ENCODE peak calls at places on chromosomes 11 and 22, in eight cellular contexts. C is H1, B is DND-41, O is mesendoderm, U is GM23248, F is endodermal cell, E is SK-N-SH, R is PC-3. A is an unnamed sample. For H3K36me3, the result is how much of the 10 kb centered on the place peaks cover.

GRCh38 chr11:29449280-29450074 is 567.4 kb downstream of the KCNA4 start:
- DNase-seq in C (no peak), B (no peak), O (no peak), U (peak), F (no peak), E (no peak), R (no peak), A (no peak)

GRCh38 chr11:87232320-87232719 is 194.6 kb downstream of the TMEM135 start:
- DNase-seq in C (no peak), B (no peak), O (no peak), U (no peak), F (no peak), E (no peak), R (no peak), A (no peak)

GRCh38 chr11:84923489-84923888 is 703.7 kb downstream of the DLG2 start:
- DNase-seq in C (no peak), B (no peak), O (no peak), U (no peak), F (no peak), E (no peak), R (no peak), A (no peak)

GRCh38 chr11:39990413-39990812 is 1469.0 kb downstream of the LRRC4C start:
- DNase-seq in C (no peak), B (no peak), O (peak), U (no peak), F (no peak), E (no peak), R (peak), A (no peak)

GRCh38 chr11:79160786-79161403 is 279.9 kb downstream of the TENM4 start:
- DNase-seq in C (no peak), B (no peak), O (peak), U (peak), F (peak), E (no peak), R (peak), A (no peak)

GRCh38 chr11:127049486-127049885 is 48.9 kb upstream of the KIRREL3 start:
- DNase-seq in C (no peak), B (no peak), O (no peak), U (no peak), F (no peak), E (no peak), R (no peak), A (no peak)

GRCh38 chr11:16820324-16821092 is 82.1 kb downstream of the C11orf58 start:
- DNase-seq in C (peak), B (peak), O (peak), U (peak), F (peak), E (peak), R (peak), A (peak)

GRCh38 chr11:48006301-48006992 is 26.1 kb downstream of the PTPRJ start:
- DNase-seq in C (no peak), B (no peak), O (no peak), U (peak), F (no peak), E (no peak), R (peak), A (no peak)

GRCh38 chr11:123704341-123704740 is 37.1 kb downstream of the ZNF202 start:
- DNase-seq in C (no peak), B (no peak), O (peak), U (no peak), F (no peak), E (peak), R (no peak), A (no peak)

GRCh38 chr11:76329983-76330382 is 50.9 kb downstream of the THAP12 start:
- DNase-seq in C (no peak), B (no peak), O (peak), U (no peak), F (peak), E (no peak), R (no peak), A (no peak)

GRCh38 chr22:33028191-33028700 is 29.9 kb downstream of the SYN3 start:
- DNase-seq in C (no peak), B (no peak), O (no peak), U (no peak), F (peak), E (no peak), R (no peak), A (no peak)

GRCh38 chr11:69010964-69011623 is 2.0 kb downstream of the MRGPRF start:
- DNase-seq in C (peak), B (peak), O (peak), U (peak), F (peak), E (peak), R (no peak), A (peak)

GRCh38 chr22:31451709-31452571 is 37.7 kb downstream of the EIF4ENIF1 start:
- DNase-seq in C (no peak), B (no peak), O (peak), U (peak), F (peak), E (peak), R (peak), A (no peak)

GRCh38 chr11:12235945-12236743 is 125.8 kb downstream of the MICAL2 start:
- DNase-seq in C (no peak), B (peak), O (peak), U (peak), F (no peak), E (peak), R (peak), A (no peak)

GRCh38 chr22:24553597-24554315 is 1.2 kb downstream of the GUCD1 start:
- DNase-seq in C (no peak), B (no peak), O (no peak), U (peak), F (no peak), E (no peak), R (no peak), A (no peak)

GRCh38 chr22:30400159-30400558 is 3.3 kb downstream of the SEC14L2 start:
- DNase-seq in C (no peak), B (no peak), O (no peak), U (no peak), F (no peak), E (no peak), R (no peak), A (no peak)

GRCh38 chr11:23359297-23359696 is 499.0 kb upstream of the CCDC179 start:
- DNase-seq in C (no peak), B (peak), O (no peak), U (peak), F (no peak), E (no peak), R (peak), A (no peak)

DNA sequence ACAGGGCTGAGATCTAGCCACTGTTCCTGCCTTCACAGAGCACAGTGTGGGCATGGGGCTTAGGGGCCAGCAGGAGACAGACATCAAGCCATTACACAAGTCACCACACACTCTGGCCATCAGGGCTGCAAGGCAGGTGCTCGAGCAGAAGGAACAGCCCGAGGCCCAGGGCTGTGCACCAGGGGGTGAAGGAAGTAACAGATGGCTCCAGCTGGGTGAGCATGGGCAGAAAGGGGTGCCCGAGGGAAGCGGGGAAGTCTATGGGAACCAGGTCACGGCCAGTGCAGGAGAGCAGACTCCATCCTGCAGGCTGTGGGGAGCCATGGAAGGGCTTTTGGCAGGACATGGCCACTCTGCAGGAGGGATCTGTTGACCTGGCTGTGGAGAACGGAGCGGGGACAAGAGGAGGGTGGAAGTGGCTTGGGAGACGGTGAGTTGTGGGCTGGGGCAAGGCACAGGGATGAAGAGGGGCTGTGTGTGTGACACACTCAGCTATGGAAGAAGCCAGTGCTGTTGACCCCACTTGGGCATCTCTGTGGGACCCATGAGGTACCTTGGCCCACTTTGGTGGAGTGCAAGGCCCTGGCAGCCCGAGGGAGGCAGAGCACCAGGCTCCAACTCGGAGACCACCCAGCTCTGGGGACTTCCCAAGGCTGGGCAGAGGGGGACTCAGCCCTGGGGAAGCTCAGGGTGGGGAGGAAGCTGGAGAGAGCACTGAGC is 3.6 kb downstream of the C11orf68 start:
- DNase-seq in C (no peak), B (no peak), O (no peak), U (peak), F (peak), E (no peak), R (no peak), A (no peak)
- H3K27ac ChIP-seq in C (no peak), B (no peak), O (peak), U (peak), F (no peak), E (peak), R (peak), A (peak)

GRCh38 chr11:120817131-120817530 is 206.8 kb upstream of the TBCEL start:
- DNase-seq in C (no peak), B (no peak), O (no peak), U (no peak), F (no peak), E (peak), R (no peak), A (no peak)

GRCh38 chr11:120818097-120818496 is 205.8 kb upstream of the TBCEL start:
- DNase-seq in C (no peak), B (no peak), O (no peak), U (no peak), F (no peak), E (no peak), R (no peak), A (no peak)

GRCh38 chr11:120820040-120820439 is 203.9 kb upstream of the TBCEL start:
- DNase-seq in C (no peak), B (no peak), O (no peak), U (no peak), F (no peak), E (no peak), R (no peak), A (no peak)

GRCh38 chr11:120819003-120819402 is 204.9 kb upstream of the TBCEL start:
- DNase-seq in C (no peak), B (no peak), O (no peak), U (no peak), F (no peak), E (no peak), R (peak), A (no peak)

GRCh38 chr11:120819437-120819836 is 204.5 kb upstream of the TBCEL start:
- DNase-seq in C (no peak), B (no peak), O (no peak), U (no peak), F (no peak), E (no peak), R (no peak), A (no peak)
- H3K36me3 ChIP-seq in C (under half), B (under half), O (under half), U (under half), F (under half), E (under half), R (under half), A (under half)

GRCh38 chr22:47379037-47379436 is 616.6 kb downstream of the TBC1D22A start:
- DNase-seq in C (no peak), B (no peak), O (no peak), U (no peak), F (no peak), E (no peak), R (no peak), A (no peak)
- H3K9ac ChIP-seq in C (no peak), B (no peak), O (no peak), U (no peak), F (no peak), E (no peak), R (no peak), A (no peak)

DNA sequence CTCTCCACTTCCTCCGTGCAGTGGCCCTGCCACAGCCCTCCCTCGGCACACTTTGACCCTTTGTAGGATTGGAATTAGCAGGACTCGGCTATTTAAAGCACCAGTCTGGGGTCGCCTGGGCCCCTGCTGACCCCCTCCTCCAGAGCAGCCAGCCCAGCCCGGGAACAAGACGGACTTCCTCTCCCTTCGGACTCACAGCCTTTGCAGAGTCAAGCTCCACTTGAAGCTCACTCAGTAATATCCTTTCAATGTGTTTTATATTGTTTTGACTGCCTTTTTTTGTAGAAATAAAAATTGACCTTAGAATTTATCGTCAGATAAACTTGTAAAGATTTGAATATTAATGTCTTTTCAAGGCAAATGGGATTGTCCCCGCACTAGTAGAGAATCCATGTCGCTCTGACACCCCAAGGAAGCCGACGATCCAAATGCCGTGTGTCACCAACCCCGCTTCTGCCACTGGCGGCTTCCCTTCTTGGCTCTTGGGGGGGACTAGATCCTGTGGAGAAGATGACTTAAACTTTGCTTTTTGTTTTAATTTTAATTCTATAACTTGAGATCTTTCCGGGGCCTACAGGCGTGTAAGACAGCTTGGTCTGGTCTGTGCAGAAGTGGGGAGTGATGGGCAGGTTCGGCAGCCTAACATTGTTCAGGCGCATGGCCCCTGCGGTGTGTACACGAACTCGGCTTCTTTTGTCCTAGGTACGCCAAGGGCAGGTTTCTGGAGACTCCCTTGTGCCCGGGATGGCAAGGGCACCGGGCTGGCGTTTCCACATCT is 7.0 kb downstream of the YDJC start:
- DNase-seq in C (no peak), B (no peak), O (no peak), U (no peak), F (peak), E (peak), R (no peak), A (no peak)
- H3K27ac ChIP-seq in C (no peak), B (no peak), O (no peak), U (peak), F (peak), E (no peak), R (no peak), A (no peak)

DNA sequence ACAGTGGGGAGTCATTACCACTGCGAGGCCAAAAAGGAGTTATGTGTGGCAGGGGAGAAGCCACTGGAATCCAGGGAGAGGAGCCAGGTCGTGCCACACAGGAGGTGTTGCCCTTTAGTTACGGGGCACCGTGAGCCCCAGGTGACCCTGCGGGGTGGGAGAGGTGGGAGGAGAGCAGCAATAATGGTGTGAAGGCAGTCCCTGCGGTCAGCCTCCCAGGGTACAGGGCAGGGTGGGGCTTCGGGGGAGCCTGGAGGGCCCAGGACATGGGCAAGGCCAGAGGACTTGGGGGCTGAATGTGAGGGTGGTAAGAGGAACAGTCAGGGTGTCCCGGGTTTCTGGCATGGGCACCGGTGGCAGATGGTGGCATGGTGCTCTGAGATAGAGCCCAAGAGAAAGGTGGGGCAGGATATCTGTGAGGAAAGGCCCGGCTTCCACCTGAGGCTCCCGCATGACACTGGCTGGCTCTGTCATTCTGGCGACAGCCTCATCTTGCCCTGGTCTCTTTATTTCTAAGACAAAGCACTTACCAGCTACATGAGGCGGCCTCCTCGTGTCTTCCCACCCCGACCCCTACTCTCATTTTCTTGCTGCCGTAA is 82.6 kb upstream of the LMO1 start:
- DNase-seq in C (no peak), B (no peak), O (no peak), U (no peak), F (no peak), E (no peak), R (no peak), A (peak)
- H3K36me3 ChIP-seq in C (under half), B (under half), O (under half), U (under half), F (under half), E (under half), R (under half), A (under half)

GRCh38 chr11:119316017-119316728 is 757 bp downstream of the MCAM start:
- DNase-seq in C (no peak), B (no peak), O (no peak), U (peak), F (peak), E (peak), R (peak), A (peak)

GRCh38 chr11:119318240-119319135 is 1.6 kb upstream of the MCAM start:
- DNase-seq in C (no peak), B (no peak), O (peak), U (peak), F (peak), E (peak), R (peak), A (no peak)

GRCh38 chr11:119317592-119318239 is 786 bp upstream of the MCAM start:
- DNase-seq in C (no peak), B (no peak), O (no peak), U (no peak), F (no peak), E (peak), R (no peak), A (no peak)

GRCh38 chr11:119315139-119316016 is 1.6 kb downstream of the MCAM start:
- DNase-seq in C (no peak), B (peak), O (peak), U (peak), F (peak), E (peak), R (peak), A (no peak)

GRCh38 chr11:119316729-119317591 is at the start of gene MCAM:
- DNase-seq in C (no peak), B (peak), O (peak), U (peak), F (peak), E (peak), R (peak), A (peak)
- H3K9ac ChIP-seq in C (peak), B (peak), O (peak), U (peak), F (peak), E (peak), R (peak), A (no peak)

DNA sequence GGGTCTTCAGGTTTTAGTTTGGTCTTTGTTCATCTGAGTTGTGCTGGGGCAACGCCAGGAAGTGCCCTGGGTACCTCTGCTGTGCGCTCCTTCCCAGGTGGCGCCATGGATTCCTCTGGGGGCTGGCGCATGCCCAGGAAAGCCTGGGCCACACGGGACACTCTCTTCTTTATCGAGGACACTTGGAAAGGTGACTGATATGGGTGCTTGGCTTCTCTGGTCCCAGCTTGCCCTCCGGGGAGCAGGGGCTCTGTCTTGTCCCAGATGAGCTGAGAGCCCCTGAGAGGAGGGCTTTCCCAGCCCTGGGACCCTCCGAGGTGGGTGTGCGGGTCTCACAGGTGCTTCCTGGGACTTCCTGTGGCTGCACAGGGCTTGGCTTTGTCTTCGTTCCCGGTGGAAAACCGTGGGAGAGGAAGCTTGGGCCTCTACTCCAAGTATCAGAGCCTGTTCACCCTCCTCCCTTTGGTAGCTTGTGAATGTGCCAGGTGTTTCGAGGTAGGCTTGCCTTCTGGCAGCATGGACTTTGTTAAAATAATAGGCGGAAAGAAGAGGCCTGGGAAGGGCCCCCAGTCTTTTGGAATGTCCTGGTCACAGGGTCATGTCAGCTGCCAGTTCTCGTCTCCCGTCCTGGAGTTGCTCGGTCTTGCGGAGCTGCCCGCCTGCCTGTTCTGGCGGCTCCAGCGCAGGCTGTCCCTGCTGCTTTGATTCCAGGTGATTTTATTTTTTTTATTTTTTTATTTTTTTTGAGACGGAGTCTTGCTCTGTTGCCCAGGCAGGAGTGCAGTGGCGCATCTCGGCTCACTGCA is 10.1 kb upstream of the NEAT1 start:
- DNase-seq in C (no peak), B (no peak), O (no peak), U (no peak), F (peak), E (no peak), R (no peak), A (peak)
- H3K27ac ChIP-seq in C (no peak), B (no peak), O (no peak), U (no peak), F (no peak), E (no peak), R (no peak), A (no peak)

GRCh38 chr11:1867381-1867780 is 14.5 kb downstream of the LSP1 start:
- DNase-seq in C (no peak), B (no peak), O (no peak), U (no peak), F (no peak), E (no peak), R (no peak), A (peak)

GRCh38 chr11:1869427-1870325 is 16.8 kb downstream of the LSP1 start:
- DNase-seq in C (no peak), B (no peak), O (no peak), U (peak), F (no peak), E (no peak), R (no peak), A (peak)

GRCh38 chr11:1866776-1867175 is 13.9 kb downstream of the LSP1 start:
- DNase-seq in C (no peak), B (no peak), O (no peak), U (no peak), F (no peak), E (no peak), R (no peak), A (peak)

GRCh38 chr11:1868636-1869291 is 15.9 kb downstream of the LSP1 start:
- DNase-seq in C (no peak), B (no peak), O (no peak), U (no peak), F (no peak), E (no peak), R (no peak), A (peak)

DNA sequence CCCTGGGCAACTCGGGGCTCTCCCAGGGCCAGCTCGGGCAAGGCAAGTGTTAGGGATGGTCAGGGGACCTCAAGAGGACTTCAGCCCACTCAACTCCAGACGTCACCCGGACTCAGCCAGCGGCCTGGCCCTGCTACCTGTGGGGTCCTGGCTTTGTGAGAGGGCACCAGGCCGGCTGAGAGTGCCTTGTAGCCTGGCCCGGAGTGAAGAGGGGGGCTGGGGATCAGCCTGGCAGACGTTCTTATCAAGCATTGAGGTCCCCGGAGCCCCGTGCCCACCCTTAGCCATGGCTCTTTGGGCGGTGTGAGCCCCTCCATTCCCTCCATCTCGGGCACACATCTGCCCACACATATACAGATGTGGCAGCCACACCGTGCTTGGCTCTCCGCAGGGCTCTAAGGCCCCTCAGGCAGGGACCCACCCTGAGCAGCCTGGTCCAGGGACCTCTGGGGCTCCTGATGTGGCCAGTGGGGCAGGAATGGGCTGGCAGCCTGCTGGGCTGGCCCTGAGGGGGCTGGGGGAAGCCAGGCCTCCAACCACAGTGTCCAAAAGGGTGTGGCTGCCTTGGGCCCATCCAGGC is 15.3 kb downstream of the LSP1 start:
- DNase-seq in C (no peak), B (no peak), O (no peak), U (no peak), F (no peak), E (no peak), R (no peak), A (peak)
- H3K36me3 ChIP-seq in C (under half), B (under half), O (under half), U (under half), F (under half), E (under half), R (under half), A (under half)

A was measured in kidney.